ENCODE peak calls at places on chromosomes 13 and 19, in six cellular contexts. R, X, J, T, F and V are unnamed samples.

GRCh38 chr13:51494151-51494550 is 41.3 kb upstream of the INTS6 start:
- DNase-seq in R (peak; percentile 53), X (peak; percentile 61), J (no peak), T (no peak), F (no peak), V (no peak)

GRCh38 chr19:33447336-33448158 is 74.0 kb downstream of the CEBPG start:
- DNase-seq in R (no peak), X (no peak), J (no peak), T (no peak), F (peak; percentile 47), V (no peak)

GRCh38 chr13:31950121-31950810 is 81.3 kb upstream of the FRY start:
- DNase-seq in R (no peak), X (no peak), J (no peak), T (no peak), F (no peak), V (no peak)

GRCh38 chr19:10363789-10364281 is 16.5 kb downstream of the TYK2 start:
- DNase-seq in R (no peak), X (no peak), J (no peak), T (no peak), F (no peak), V (no peak)

GRCh38 chr13:71880753-71881541 is 13.9 kb upstream of the DACH1 start:
- DNase-seq in R (no peak), X (no peak), J (no peak), T (no peak), F (no peak), V (no peak)

GRCh38 chr13:91894311-91894710 is 495.9 kb downstream of the GPC5 start:
- DNase-seq in R (no peak), X (peak; percentile 1), J (no peak), T (no peak), F (no peak), V (no peak)

GRCh38 chr19:42135836-42136235 is 3.6 kb upstream of the POU2F2 start:
- DNase-seq in R (no peak), X (no peak), J (no peak), T (no peak), F (no peak), V (no peak)

GRCh38 chr19:49017666-49018351 is 918 bp upstream of the LHB start:
- DNase-seq in R (peak; percentile 89), X (peak; percentile 30), J (peak; percentile 41), T (no peak), F (no peak), V (peak; percentile 82)

GRCh38 chr19:44476559-44477408 is 23.5 kb downstream of the ZNF180 start:
- DNase-seq in R (no peak), X (peak; percentile 21), J (no peak), T (no peak), F (no peak), V (no peak)

GRCh38 chr19:28864577-28865042 is 348.3 kb downstream of the UQCRFS1 start:
- DNase-seq in R (no peak), X (peak; percentile 90), J (no peak), T (no peak), F (no peak), V (no peak)

GRCh38 chr19:52492201-52492960 is 35.1 kb upstream of the ZNF808 start:
- DNase-seq in R (peak; percentile 5), X (no peak), J (no peak), T (no peak), F (peak; percentile 64), V (no peak)

GRCh38 chr13:47433461-47434005 is 536.7 kb upstream of the HTR2A start:
- DNase-seq in R (no peak), X (peak; percentile 11), J (no peak), T (no peak), F (no peak), V (no peak)

GRCh38 chr19:17302391-17303166 is 646 bp downstream of the ABHD8 start:
- DNase-seq in R (peak; percentile 28), X (no peak), J (no peak), T (peak; percentile 48), F (no peak), V (no peak)

GRCh38 chr19:21022996-21023395 is 2.5 kb downstream of the ZNF430 start:
- DNase-seq in R (peak; percentile 10), X (peak; percentile 47), J (no peak), T (peak; percentile 1), F (no peak), V (no peak)

GRCh38 chr13:43684947-43685725 is 101.6 kb downstream of the ENOX1 start:
- DNase-seq in R (no peak), X (no peak), J (no peak), T (no peak), F (no peak), V (no peak)

GRCh38 chr13:27583645-27584044 is 36.7 kb downstream of the LNX2 start:
- DNase-seq in R (peak; percentile 41), X (peak; percentile 18), J (no peak), T (no peak), F (no peak), V (no peak)

GRCh38 chr13:77239312-77239711 is 87.6 kb downstream of the MYCBP2 start:
- DNase-seq in R (no peak), X (no peak), J (no peak), T (no peak), F (no peak), V (no peak)

GRCh38 chr13:75687145-75687763 is 51.1 kb downstream of the LMO7 start:
- DNase-seq in R (peak; percentile 33), X (peak; percentile 78), J (no peak), T (no peak), F (no peak), V (no peak)

GRCh38 chr13:78404961-78405360 is 198.4 kb downstream of the POU4F1 start:
- DNase-seq in R (no peak), X (no peak), J (no peak), T (no peak), F (no peak), V (no peak)

GRCh38 chr19:48630289-48631036 is 6.7 kb downstream of the DBP start:
- DNase-seq in R (no peak), X (peak; percentile 63), J (no peak), T (no peak), F (peak; percentile 81), V (no peak)

GRCh38 chr13:42876810-42877550 is 95.6 kb downstream of the FAM216B start:
- DNase-seq in R (peak; percentile 18), X (peak; percentile 84), J (no peak), T (no peak), F (no peak), V (no peak)

GRCh38 chr19:33678796-33679195 is 57.0 kb downstream of the CHST8 start:
- DNase-seq in R (no peak), X (no peak), J (no peak), T (no peak), F (no peak), V (no peak)

GRCh38 chr13:57633141-57633949 is 1.8 kb downstream of the PCDH17 start:
- DNase-seq in R (no peak), X (no peak), J (no peak), T (peak; percentile 68), F (peak; percentile 82), V (no peak)

GRCh38 chr19:16888629-16889371 is at the start of gene F2RL3:
- DNase-seq in R (peak; percentile 54), X (no peak), J (no peak), T (no peak), F (peak; percentile 65), V (no peak)

GRCh38 chr19:44764975-44765948 is 12.4 kb upstream of the CBLC start:
- DNase-seq in R (no peak), X (no peak), J (no peak), T (no peak), F (no peak), V (no peak)

GRCh38 chr19:46644720-46645119 is 8.7 kb upstream of the GNG8 start:
- DNase-seq in R (no peak), X (no peak), J (no peak), T (no peak), F (peak; percentile 79), V (no peak)

GRCh38 chr13:110162053-110162452 is 144.9 kb downstream of the COL4A1 start:
- DNase-seq in R (no peak), X (no peak), J (no peak), T (no peak), F (no peak), V (no peak)

GRCh38 chr13:102187313-102187712 is 214.5 kb downstream of the FGF14 start:
- DNase-seq in R (no peak), X (no peak), J (no peak), T (no peak), F (no peak), V (no peak)

GRCh38 chr19:13850910-13851753 is 25.8 kb upstream of the NANOS3 start:
- DNase-seq in R (peak; percentile 91), X (peak; percentile 94), J (peak; percentile 76), T (no peak), F (peak; percentile 97), V (peak; percentile 76)

GRCh38 chr19:5839312-5840017 is at the start of gene FUT6:
- DNase-seq in R (no peak), X (no peak), J (no peak), T (no peak), F (no peak), V (no peak)